ENCODE peak calls at places on chromosomes 16 and 17, in nine cellular contexts. L is dorsolateral prefrontal cortex; M is CD8-positive, alpha-beta T cell; Z is uterus; N is endothelial cell of umbilical vein; G is IMR-90; W is heart right ventricle; Y is ovary; F is PC-9. I is an unnamed sample.

GRCh38 chr16:747978-748746 is 7.4 kb upstream of the CIAO3 start:
- DNase-seq in L (no peak), M (no peak), Z (no peak), N (no peak), G (no peak), W (no peak), Y (no peak), F (no peak), I (no peak)

GRCh38 chr16:2226245-2226793 is 2.9 kb downstream of the E4F1 start:
- DNase-seq in L (no peak), M (no peak), Z (no peak), N (no peak), G (no peak), W (no peak), Y (no peak), F (no peak), I (no peak)

GRCh38 chr16:72997141-72997542 is 50.8 kb downstream of the ZFHX3 start:
- DNase-seq in L (no peak), M (no peak), Z (no peak), N (no peak), G (peak; percentile 18), W (no peak), Y (no peak), F (peak; percentile 85), I (no peak)

GRCh38 chr17:45227101-45227591 is 5.5 kb downstream of the FMNL1 start:
- DNase-seq in L (no peak), M (no peak), Z (no peak), N (no peak), G (no peak), W (no peak), Y (no peak), F (no peak), I (no peak)

GRCh38 chr17:42748906-42749798 is 4.3 kb upstream of the EZH1 start:
- DNase-seq in L (no peak), M (no peak), Z (no peak), N (no peak), G (no peak), W (no peak), Y (no peak), F (no peak), I (no peak)

GRCh38 chr17:83095016-83095415 is 15.6 kb downstream of the METRNL start:
- DNase-seq in L (no peak), M (no peak), Z (no peak), N (no peak), G (no peak), W (no peak), Y (no peak), F (no peak), I (no peak)

GRCh38 chr17:44906010-44906646 is 6.9 kb upstream of the EFTUD2 start:
- DNase-seq in L (no peak), M (no peak), Z (no peak), N (peak; percentile 77), G (peak; percentile 96), W (no peak), Y (no peak), F (peak; percentile 51), I (peak; percentile 80)

GRCh38 chr16:86554917-86555762 is at the start of gene MTHFSD:
- DNase-seq in L (peak; percentile 81), M (peak; percentile 93), Z (peak; percentile 96), N (peak; percentile 90), G (peak; percentile 91), W (peak; percentile 93), Y (peak; percentile 96), F (peak; percentile 92), I (peak; percentile 84)

GRCh38 chr16:71623597-71623996 is 2.4 kb upstream of the MARVELD3 start:
- DNase-seq in L (no peak), M (no peak), Z (no peak), N (no peak), G (no peak), W (no peak), Y (no peak), F (no peak), I (no peak)

GRCh38 chr16:2969545-2970521 is 685 bp downstream of the PAQR4 start:
- DNase-seq in L (peak; percentile 64), M (peak; percentile 67), Z (no peak), N (peak; percentile 43), G (peak; percentile 49), W (peak; percentile 55), Y (peak; percentile 19), F (peak; percentile 88), I (peak; percentile 7)

GRCh38 chr16:71358464-71359031 is at the start of gene CALB2:
- DNase-seq in L (peak; percentile 50), M (peak; percentile 50), Z (peak; percentile 55), N (peak; percentile 47), G (peak; percentile 20), W (peak; percentile 35), Y (peak; percentile 65), F (peak; percentile 82), I (peak; percentile 24)

GRCh38 chr17:69412336-69412735 is 2.2 kb upstream of the MAP2K6 start:
- DNase-seq in L (no peak), M (no peak), Z (no peak), N (no peak), G (no peak), W (no peak), Y (no peak), F (no peak), I (no peak)

GRCh38 chr17:69411766-69412165 is 2.7 kb upstream of the MAP2K6 start:
- DNase-seq in L (no peak), M (no peak), Z (no peak), N (no peak), G (no peak), W (no peak), Y (no peak), F (no peak), I (no peak)

GRCh38 chr17:69415431-69415830 is 934 bp downstream of the MAP2K6 start:
- DNase-seq in L (no peak), M (no peak), Z (no peak), N (no peak), G (no peak), W (no peak), Y (no peak), F (no peak), I (no peak)

GRCh38 chr17:69417545-69418483 is 3.3 kb downstream of the MAP2K6 start:
- DNase-seq in L (no peak), M (no peak), Z (no peak), N (peak; percentile 62), G (no peak), W (no peak), Y (no peak), F (no peak), I (no peak)

GRCh38 chr17:69414408-69415274 is at the start of gene MAP2K6:
- DNase-seq in L (peak; percentile 87), M (peak; percentile 85), Z (peak; percentile 77), N (peak; percentile 86), G (peak; percentile 65), W (peak; percentile 81), Y (peak; percentile 77), F (peak; percentile 42), I (peak; percentile 72)
- TF ChIP-seq CTCF in L (peak; percentile 10), M (no peak), Z (no peak), N (no peak), G (no peak), W (no peak), Y (no peak), F (no peak), I (no peak)

DNA sequence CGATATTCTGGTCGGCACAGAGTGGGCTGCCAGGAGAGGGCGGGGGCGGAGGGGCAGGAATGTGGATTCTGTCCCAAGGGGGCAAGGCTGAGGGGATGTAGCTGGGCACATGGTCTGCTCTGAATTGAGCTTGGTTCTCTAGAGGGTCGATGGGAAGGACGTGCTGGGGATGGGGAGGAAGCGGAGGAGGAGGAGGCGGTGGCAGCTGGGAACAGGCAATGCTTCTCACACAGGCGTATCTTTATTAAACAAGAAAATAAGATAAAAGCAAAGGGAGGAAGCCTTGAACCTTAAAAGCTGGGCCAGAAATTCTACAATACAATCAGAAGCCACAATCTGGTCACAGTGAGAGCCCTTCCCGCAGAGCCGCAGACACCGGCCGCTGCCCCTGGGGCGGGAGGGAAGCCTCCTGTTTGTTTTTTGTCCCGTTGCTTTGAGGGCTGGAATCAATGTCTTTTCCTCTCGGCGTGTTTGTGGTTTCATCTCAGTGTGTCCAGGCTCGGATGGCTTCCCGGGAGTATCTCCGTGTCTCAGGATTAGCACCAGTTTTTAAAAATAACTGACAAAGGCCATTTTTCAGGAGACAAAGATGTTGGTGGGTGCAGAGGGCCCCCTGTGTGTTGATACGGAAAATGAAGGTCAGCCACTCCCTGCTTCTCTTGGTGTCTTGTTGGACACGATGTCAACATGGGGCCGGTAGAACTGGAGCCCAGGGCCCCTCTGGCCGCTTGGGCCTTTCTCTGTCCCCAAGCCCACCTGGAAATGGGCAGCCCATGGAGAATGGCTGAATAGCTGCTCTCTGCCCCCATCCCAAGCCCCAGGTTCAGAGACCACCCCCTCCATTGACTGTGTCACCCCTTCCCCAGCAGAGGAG is 12.3 kb upstream of the SLC7A5 start:
- DNase-seq in L (no peak), M (no peak), Z (no peak), N (no peak), G (no peak), W (no peak), Y (no peak), F (no peak), I (no peak)
- H3K27me3 ChIP-seq in L (no peaks in the 10 kb centered on the region), M (no peaks in the 10 kb centered on the region), Z (no peaks in the 10 kb centered on the region), N (peaks cover 6% of the 10 kb centered on the region), G (peaks cover 26% of the 10 kb centered on the region), W (peaks cover 6% of the 10 kb centered on the region), Y (no peaks in the 10 kb centered on the region), F (no peaks in the 10 kb centered on the region), I (peaks cover 7% of the 10 kb centered on the region)

GRCh38 chr16:88948781-88949490 is 28.1 kb downstream of the CBFA2T3 start:
- DNase-seq in L (no peak), M (no peak), Z (no peak), N (no peak), G (no peak), W (no peak), Y (no peak), F (no peak), I (no peak)
- TF ChIP-seq CTCF in L (no peak), M (no peak), Z (no peak), N (no peak), G (no peak), W (no peak), Y (no peak), F (no peak), I (peak; percentile 27)

GRCh38 chr17:29615492-29616299 is 7.0 kb downstream of the CORO6 start:
- DNase-seq in L (peak; percentile 90), M (peak; percentile 79), Z (peak; percentile 89), N (peak; percentile 87), G (peak; percentile 55), W (peak; percentile 75), Y (peak; percentile 80), F (no peak), I (peak; percentile 68)
- H3K27me3 ChIP-seq in L (no peaks in the 10 kb centered on the region), M (no peaks in the 10 kb centered on the region), Z (no peaks in the 10 kb centered on the region), N (no peaks in the 10 kb centered on the region), G (no peaks in the 10 kb centered on the region), W (no peaks in the 10 kb centered on the region), Y (no peaks in the 10 kb centered on the region), F (no peaks in the 10 kb centered on the region), I (no peaks in the 10 kb centered on the region)